ENCODE peak calls at places on chromosomes 2 and 18, in five cellular contexts. S, T, J, G and B are unnamed samples.

GRCh38 chr2:109721626-109722025 is 72.5 kb upstream of the RGPD5 start:
- DNase-seq in S (no peak), T (no peak), J (no peak), G (no peak), B (no peak)

GRCh38 chr18:21129586-21130216 is 18.1 kb upstream of the ROCK1 start:
- DNase-seq in S (peak), T (no peak), J (no peak), G (no peak), B (no peak)

GRCh38 chr2:2839393-2840096 is 508.5 kb upstream of the MYT1L start:
- DNase-seq in S (no peak), T (no peak), J (no peak), G (no peak), B (no peak)

GRCh38 chr2:13000644-13001375 is 284.1 kb downstream of the TRIB2 start:
- DNase-seq in S (peak), T (no peak), J (no peak), G (no peak), B (no peak)

GRCh38 chr2:157875720-157876065 is 437 bp downstream of the ACVR1 start:
- DNase-seq in S (no peak), T (peak), J (peak), G (peak), B (no peak)

GRCh38 chr2:165357758-165358157 is 111.7 kb upstream of the CSRNP3 start:
- DNase-seq in S (peak), T (no peak), J (no peak), G (no peak), B (peak)

GRCh38 chr18:76385681-76385975 is 109.4 kb downstream of the ZNF516 start:
- DNase-seq in S (no peak), T (no peak), J (no peak), G (no peak), B (no peak)

GRCh38 chr18:12652861-12653401 is 5.0 kb downstream of the SPIRE1 start:
- DNase-seq in S (no peak), T (no peak), J (no peak), G (no peak), B (no peak)

GRCh38 chr18:77754475-77755044 is 504.9 kb downstream of the GALR1 start:
- DNase-seq in S (no peak), T (no peak), J (no peak), G (no peak), B (no peak)

GRCh38 chr2:207202645-207203044 is 36.9 kb upstream of the KLF7 start:
- DNase-seq in S (peak), T (peak), J (no peak), G (peak), B (peak)

GRCh38 chr2:211982162-211982561 is 556.4 kb downstream of the ERBB4 start:
- DNase-seq in S (no peak), T (no peak), J (no peak), G (no peak), B (no peak)

GRCh38 chr2:7673101-7673500 is 755.9 kb downstream of the RNF144A start:
- DNase-seq in S (no peak), T (no peak), J (no peak), G (no peak), B (no peak)

GRCh38 chr2:88831792-88832248 is 140.3 kb downstream of the RPIA start:
- DNase-seq in S (no peak), T (peak), J (no peak), G (peak), B (peak)

GRCh38 chr2:236964291-236964690 is 121.4 kb upstream of the COPS8 start:
- DNase-seq in S (no peak), T (no peak), J (no peak), G (no peak), B (no peak)

GRCh38 chr18:5584751-5585417 is 41.1 kb upstream of the EPB41L3 start:
- DNase-seq in S (peak), T (peak), J (no peak), G (no peak), B (peak)

GRCh38 chr2:149611100-149611820 is 23.7 kb upstream of the MMADHC start:
- DNase-seq in S (no peak), T (peak), J (peak), G (no peak), B (no peak)

GRCh38 chr2:191018048-191018447 is 4.1 kb upstream of the STAT1 start:
- DNase-seq in S (no peak), T (no peak), J (no peak), G (no peak), B (no peak)

GRCh38 chr2:138787053-138787666 is 7.0 kb upstream of the NXPH2 start:
- DNase-seq in S (peak), T (peak), J (peak), G (peak), B (peak)

GRCh38 chr2:19349911-19350677 is 8.3 kb downstream of the OSR1 start:
- DNase-seq in S (peak), T (peak), J (no peak), G (peak), B (peak)

GRCh38 chr2:74029719-74030397 is 45.1 kb downstream of the TET3 start:
- DNase-seq in S (no peak), T (no peak), J (no peak), G (no peak), B (no peak)

GRCh38 chr2:152055366-152056108 is 43.3 kb downstream of the CACNB4 start:
- DNase-seq in S (peak), T (no peak), J (no peak), G (no peak), B (peak)

GRCh38 chr18:23131693-23132319 is 3.5 kb upstream of the CABLES1 start:
- DNase-seq in S (peak), T (peak), J (peak), G (peak), B (peak)

GRCh38 chr2:36433311-36434217 is 78.0 kb downstream of the CRIM1 start:
- DNase-seq in S (peak), T (peak), J (peak), G (no peak), B (peak)

GRCh38 chr18:46402945-46403344 is 254.1 kb downstream of the LOXHD1 start:
- DNase-seq in S (no peak), T (no peak), J (no peak), G (no peak), B (no peak)

GRCh38 chr18:48157956-48158355 is 227.5 kb upstream of the SMAD2 start:
- DNase-seq in S (no peak), T (no peak), J (no peak), G (no peak), B (no peak)

GRCh38 chr18:48896875-48897511 is 53.8 kb downstream of the SMAD7 start:
- DNase-seq in S (no peak), T (no peak), J (no peak), G (no peak), B (no peak)

GRCh38 chr2:29524652-29525051 is 396.7 kb downstream of the ALK start:
- DNase-seq in S (no peak), T (no peak), J (no peak), G (no peak), B (no peak)